ENCODE peak calls at places on chromosomes 13 and 19, in seven cellular contexts. W, Z, H, X, F, D and C are unnamed samples.

GRCh38 chr19:17306285-17306714 is 628 bp downstream of the MRPL34 start:
- DNase-seq in W (no peak), Z (no peak), H (no peak), X (no peak), F (no peak), D (no peak), C (no peak)

GRCh38 chr19:47813304-47813994 is 8.3 kb upstream of the CRX start:
- DNase-seq in W (peak), Z (peak), H (peak), X (peak), F (peak), D (no peak), C (no peak)

GRCh38 chr19:18208098-18208951 is 4.5 kb upstream of the RAB3A start:
- DNase-seq in W (peak), Z (no peak), H (no peak), X (peak), F (peak), D (no peak), C (peak)

GRCh38 chr13:78022164-78022877 is 103.7 kb upstream of the EDNRB start:
- DNase-seq in W (no peak), Z (no peak), H (no peak), X (no peak), F (no peak), D (peak), C (no peak)

GRCh38 chr19:29836409-29836825 is 24.6 kb downstream of the CCNE1 start:
- DNase-seq in W (no peak), Z (no peak), H (no peak), X (no peak), F (no peak), D (peak), C (no peak)

GRCh38 chr19:18156841-18157464 is 4.0 kb downstream of the PIK3R2 start:
- DNase-seq in W (no peak), Z (peak), H (peak), X (peak), F (peak), D (no peak), C (no peak)

GRCh38 chr19:15331419-15332310 is 674 bp downstream of the BRD4 start:
- DNase-seq in W (peak), Z (no peak), H (no peak), X (peak), F (peak), D (no peak), C (peak)

GRCh38 chr19:49949735-49950589 is 11.0 kb downstream of the SIGLEC11 start:
- DNase-seq in W (no peak), Z (no peak), H (no peak), X (peak), F (no peak), D (no peak), C (no peak)

GRCh38 chr13:32905063-32905863 is 111.0 kb upstream of the KL start:
- DNase-seq in W (no peak), Z (no peak), H (no peak), X (no peak), F (no peak), D (peak), C (no peak)

GRCh38 chr13:20402881-20403280 is 122.8 kb downstream of the CRYL1 start:
- DNase-seq in W (no peak), Z (no peak), H (no peak), X (no peak), F (no peak), D (no peak), C (no peak)

GRCh38 chr19:58252102-58252685 is 23.5 kb downstream of the ZNF544 start:
- DNase-seq in W (no peak), Z (no peak), H (no peak), X (no peak), F (no peak), D (no peak), C (peak)

DNA sequence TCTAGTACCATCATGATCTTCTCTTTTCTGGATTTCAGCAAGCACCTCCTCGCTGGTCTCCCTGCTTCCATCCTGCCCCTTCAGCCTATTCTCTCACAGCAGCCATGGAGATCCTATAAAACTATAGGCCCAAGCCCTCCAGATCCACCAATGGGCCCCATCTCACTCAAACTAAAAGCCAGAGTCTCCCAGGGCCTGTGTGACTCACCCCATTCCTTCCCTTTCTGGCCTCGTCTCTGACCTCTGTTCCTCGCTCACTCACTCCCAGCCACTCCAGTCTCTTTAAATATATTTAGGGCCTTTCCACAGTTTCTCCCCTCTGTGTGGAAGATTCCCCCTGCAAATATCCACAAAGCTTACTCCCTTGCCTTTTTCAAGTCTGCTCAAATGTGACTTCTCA is 89.7 kb downstream of the HSPH1 start:
- DNase-seq in W (no peak), Z (no peak), H (no peak), X (no peak), F (no peak), D (no peak), C (no peak)
- TF ChIP-seq JUND in W (no peak), Z (no peak), H (no peak), X (no peak), F (no peak), D (no peak), C (no peak)

GRCh38 chr19:1070931-1071791 is 4.2 kb downstream of the ARHGAP45 start:
- DNase-seq in W (peak), Z (no peak), H (no peak), X (no peak), F (peak), D (no peak), C (no peak)

GRCh38 chr19:1072371-1073015 is 5.5 kb downstream of the ARHGAP45 start:
- DNase-seq in W (no peak), Z (no peak), H (no peak), X (no peak), F (no peak), D (no peak), C (no peak)

GRCh38 chr19:1068111-1069001 is 1.4 kb downstream of the ARHGAP45 start:
- DNase-seq in W (peak), Z (no peak), H (no peak), X (no peak), F (no peak), D (no peak), C (no peak)

GRCh38 chr19:1069009-1069779 is 2.2 kb downstream of the ARHGAP45 start:
- DNase-seq in W (no peak), Z (no peak), H (no peak), X (no peak), F (no peak), D (no peak), C (no peak)

DNA sequence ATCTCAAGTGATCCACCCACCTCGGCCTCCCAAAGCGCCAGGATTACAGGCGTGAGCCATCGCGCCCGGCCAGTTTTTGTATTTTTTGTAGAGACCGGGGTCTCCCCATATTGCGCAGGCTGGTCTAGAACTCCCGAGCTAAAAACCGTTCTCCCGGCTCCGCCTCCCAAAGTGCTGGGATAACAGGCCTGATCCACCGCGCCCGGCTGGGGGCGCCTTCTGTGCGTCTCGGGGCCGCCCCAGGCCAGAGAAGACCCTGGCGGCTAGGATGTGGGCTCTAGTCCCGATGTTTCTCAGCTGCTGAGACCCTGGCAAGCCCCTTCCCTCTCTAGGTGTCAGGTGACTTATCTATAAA is 3.6 kb downstream of the ARHGAP45 start:
- DNase-seq in W (peak), Z (no peak), H (no peak), X (no peak), F (no peak), D (no peak), C (no peak)
- TF ChIP-seq JUND in W (no peak), Z (no peak), H (no peak), X (no peak), F (no peak), D (no peak), C (no peak)

GRCh38 chr19:21699197-21699596 is 68.2 kb downstream of the ZNF100 start:
- DNase-seq in W (no peak), Z (no peak), H (no peak), X (no peak), F (no peak), D (no peak), C (peak)

GRCh38 chr19:21698215-21698614 is 69.2 kb downstream of the ZNF100 start:
- DNase-seq in W (no peak), Z (peak), H (no peak), X (peak), F (peak), D (no peak), C (no peak)

GRCh38 chr19:21694171-21694906 is 73.0 kb downstream of the ZNF100 start:
- DNase-seq in W (no peak), Z (no peak), H (no peak), X (peak), F (no peak), D (no peak), C (no peak)

GRCh38 chr19:21697698-21698097 is 69.7 kb downstream of the ZNF100 start:
- DNase-seq in W (no peak), Z (no peak), H (no peak), X (peak), F (no peak), D (no peak), C (no peak)

GRCh38 chr19:21697171-21697570 is 70.2 kb downstream of the ZNF100 start:
- DNase-seq in W (no peak), Z (no peak), H (no peak), X (no peak), F (peak), D (no peak), C (no peak)
- TF ChIP-seq JUND in W (no peak), Z (no peak), H (no peak), X (no peak), F (no peak), D (no peak), C (no peak)

GRCh38 chr13:114200673-114201005 is 21.6 kb downstream of the CFAP97D2 start:
- DNase-seq in W (no peak), Z (no peak), H (no peak), X (no peak), F (no peak), D (no peak), C (no peak)
- TF ChIP-seq JUND in W (no peak), Z (no peak), H (no peak), X (no peak), F (no peak), D (no peak), C (no peak)

GRCh38 chr13:99404005-99404755 is 97.0 kb upstream of the GPR183 start:
- DNase-seq in W (no peak), Z (peak), H (no peak), X (no peak), F (no peak), D (no peak), C (no peak)
- TF ChIP-seq JUND in W (no peak), Z (no peak), H (no peak), X (no peak), F (no peak), D (no peak), C (no peak)

GRCh38 chr19:31303262-31303815 is 45.9 kb downstream of the TSHZ3 start:
- DNase-seq in W (no peak), Z (no peak), H (no peak), X (no peak), F (no peak), D (no peak), C (no peak)

GRCh38 chr19:31306006-31306753 is 43.1 kb downstream of the TSHZ3 start:
- DNase-seq in W (no peak), Z (no peak), H (no peak), X (no peak), F (no peak), D (no peak), C (no peak)

GRCh38 chr19:31301306-31301980 is 47.8 kb downstream of the TSHZ3 start:
- DNase-seq in W (no peak), Z (no peak), H (no peak), X (no peak), F (no peak), D (no peak), C (peak)

GRCh38 chr19:31307270-31307669 is 42.0 kb downstream of the TSHZ3 start:
- DNase-seq in W (no peak), Z (no peak), H (no peak), X (no peak), F (no peak), D (no peak), C (no peak)

GRCh38 chr19:31304877-31305312 is 44.3 kb downstream of the TSHZ3 start:
- DNase-seq in W (no peak), Z (no peak), H (no peak), X (no peak), F (no peak), D (no peak), C (no peak)
- TF ChIP-seq JUND in W (no peak), Z (no peak), H (no peak), X (no peak), F (no peak), D (no peak), C (no peak)